ENCODE peak calls at places on chromosomes 3 and 15, in four cellular contexts. One of them, this sample, is unnamed.

GRCh38 chr3:171811913-171812321 is 1.6 kb upstream of the PLD1 start:
- DNase-seq in PC-3: peak; percentile 42
- DNase-seq in fibroblast of the aortic adventitia: peak; percentile 91
- DNase-seq in heart right ventricle: no peak
- DNase-seq in this sample: no peak

GRCh38 chr3:29668233-29668632 is 387.4 kb downstream of the RBMS3 start:
- DNase-seq in heart right ventricle: no peak
- DNase-seq in PC-3: peak; percentile 29
- DNase-seq in fibroblast of the aortic adventitia: no peak
- DNase-seq in this sample: no peak

GRCh38 chr3:127762077-127762786 is 60.1 kb downstream of the MGLL start:
- DNase-seq in PC-3: no peak
- DNase-seq in fibroblast of the aortic adventitia: no peak
- DNase-seq in heart right ventricle: no peak
- DNase-seq in this sample: no peak

GRCh38 chr15:40340038-40340739 is 550 bp downstream of the CCDC9B start:
- DNase-seq in PC-3: peak; percentile 52
- DNase-seq in heart right ventricle: peak; percentile 91
- DNase-seq in fibroblast of the aortic adventitia: peak; percentile 93
- DNase-seq in this sample: peak; percentile 61

GRCh38 chr15:72682772-72683171 is 3.2 kb downstream of the HIGD2B start:
- DNase-seq in fibroblast of the aortic adventitia: no peak
- DNase-seq in PC-3: no peak
- DNase-seq in heart right ventricle: no peak
- DNase-seq in this sample: no peak

GRCh38 chr15:88108991-88109390 is 147.5 kb downstream of the NTRK3 start:
- DNase-seq in heart right ventricle: no peak
- DNase-seq in PC-3: no peak
- DNase-seq in fibroblast of the aortic adventitia: no peak
- DNase-seq in this sample: no peak

GRCh38 chr3:69012111-69012835 is 1.2 kb downstream of the EOGT start:
- DNase-seq in heart right ventricle: peak; percentile 35
- DNase-seq in PC-3: no peak
- DNase-seq in fibroblast of the aortic adventitia: peak; percentile 62
- DNase-seq in this sample: peak; percentile 30

GRCh38 chr3:197750863-197751737 is 1.4 kb downstream of the FYTTD1 start:
- DNase-seq in PC-3: peak; percentile 29
- DNase-seq in fibroblast of the aortic adventitia: peak; percentile 62
- DNase-seq in heart right ventricle: peak; percentile 60
- DNase-seq in this sample: peak; percentile 17

GRCh38 chr3:145767909-145768308 is 393.1 kb downstream of the PLOD2 start:
- DNase-seq in PC-3: peak; percentile 23
- DNase-seq in heart right ventricle: no peak
- DNase-seq in fibroblast of the aortic adventitia: peak; percentile 22
- DNase-seq in this sample: no peak

GRCh38 chr3:148790841-148791240 is 36.8 kb upstream of the CPB1 start:
- DNase-seq in PC-3: no peak
- DNase-seq in heart right ventricle: no peak
- DNase-seq in fibroblast of the aortic adventitia: peak; percentile 44
- DNase-seq in this sample: no peak

GRCh38 chr15:71295242-71296031 is 180.2 kb downstream of the THSD4 start:
- DNase-seq in fibroblast of the aortic adventitia: peak; percentile 99
- DNase-seq in heart right ventricle: no peak
- DNase-seq in PC-3: peak; percentile 98
- DNase-seq in this sample: no peak

GRCh38 chr15:71294636-71295241 is 179.5 kb downstream of the THSD4 start:
- DNase-seq in PC-3: peak; percentile 97
- DNase-seq in fibroblast of the aortic adventitia: peak; percentile 97
- DNase-seq in heart right ventricle: no peak
- DNase-seq in this sample: no peak

GRCh38 chr15:71291723-71292122 is 176.5 kb downstream of the THSD4 start:
- DNase-seq in heart right ventricle: no peak
- DNase-seq in PC-3: no peak
- DNase-seq in fibroblast of the aortic adventitia: no peak
- DNase-seq in this sample: no peak

GRCh38 chr15:71294251-71294635 is 179.0 kb downstream of the THSD4 start:
- DNase-seq in heart right ventricle: no peak
- DNase-seq in PC-3: no peak
- DNase-seq in fibroblast of the aortic adventitia: peak; percentile 37
- DNase-seq in this sample: no peak

GRCh38 chr15:71296032-71296686 is 180.9 kb downstream of the THSD4 start:
- DNase-seq in fibroblast of the aortic adventitia: peak; percentile 92
- DNase-seq in PC-3: peak; percentile 94
- DNase-seq in heart right ventricle: no peak
- DNase-seq in this sample: no peak
- TF ChIP-seq CTCF in fibroblast of the aortic adventitia: no peak
- TF ChIP-seq CTCF in PC-3: no peak
- TF ChIP-seq CTCF in heart right ventricle: no peak
- TF ChIP-seq CTCF in this sample: no peak

GRCh38 chr3:47265725-47266480 is 16.7 kb downstream of the KIF9 start:
- DNase-seq in PC-3: no peak
- DNase-seq in fibroblast of the aortic adventitia: no peak
- DNase-seq in heart right ventricle: no peak
- DNase-seq in this sample: no peak

GRCh38 chr3:47267490-47267824 is 15.1 kb downstream of the KIF9 start:
- DNase-seq in fibroblast of the aortic adventitia: no peak
- DNase-seq in PC-3: no peak
- DNase-seq in heart right ventricle: no peak
- DNase-seq in this sample: no peak

GRCh38 chr3:47261301-47261700 is 21.3 kb downstream of the KIF9 start:
- DNase-seq in fibroblast of the aortic adventitia: peak; percentile 21
- DNase-seq in heart right ventricle: no peak
- DNase-seq in PC-3: peak; percentile 43
- DNase-seq in this sample: no peak

GRCh38 chr3:47265008-47265407 is 17.6 kb downstream of the KIF9 start:
- DNase-seq in heart right ventricle: no peak
- DNase-seq in PC-3: no peak
- DNase-seq in fibroblast of the aortic adventitia: no peak
- DNase-seq in this sample: no peak

GRCh38 chr3:47266709-47267489 is 15.7 kb downstream of the KIF9 start:
- DNase-seq in heart right ventricle: peak; percentile 77
- DNase-seq in fibroblast of the aortic adventitia: peak; percentile 96
- DNase-seq in PC-3: peak; percentile 92
- DNase-seq in this sample: no peak
- TF ChIP-seq CTCF in heart right ventricle: no peak
- TF ChIP-seq CTCF in fibroblast of the aortic adventitia: no peak
- TF ChIP-seq CTCF in PC-3: no peak
- TF ChIP-seq CTCF in this sample: no peak

GRCh38 chr15:50800715-50801114 is 35.2 kb upstream of the SPPL2A start:
- DNase-seq in PC-3: no peak
- DNase-seq in fibroblast of the aortic adventitia: no peak
- DNase-seq in heart right ventricle: no peak
- DNase-seq in this sample: no peak

GRCh38 chr15:50797926-50798325 is 32.4 kb upstream of the SPPL2A start:
- DNase-seq in heart right ventricle: no peak
- DNase-seq in PC-3: peak; percentile 73
- DNase-seq in fibroblast of the aortic adventitia: no peak
- DNase-seq in this sample: no peak

GRCh38 chr15:50798684-50799083 is 33.2 kb upstream of the SPPL2A start:
- DNase-seq in PC-3: peak; percentile 61
- DNase-seq in fibroblast of the aortic adventitia: no peak
- DNase-seq in heart right ventricle: no peak
- DNase-seq in this sample: no peak

GRCh38 chr15:50808728-50809127 is 43.2 kb upstream of the SPPL2A start:
- DNase-seq in PC-3: no peak
- DNase-seq in fibroblast of the aortic adventitia: no peak
- DNase-seq in heart right ventricle: no peak
- DNase-seq in this sample: no peak

DNA sequence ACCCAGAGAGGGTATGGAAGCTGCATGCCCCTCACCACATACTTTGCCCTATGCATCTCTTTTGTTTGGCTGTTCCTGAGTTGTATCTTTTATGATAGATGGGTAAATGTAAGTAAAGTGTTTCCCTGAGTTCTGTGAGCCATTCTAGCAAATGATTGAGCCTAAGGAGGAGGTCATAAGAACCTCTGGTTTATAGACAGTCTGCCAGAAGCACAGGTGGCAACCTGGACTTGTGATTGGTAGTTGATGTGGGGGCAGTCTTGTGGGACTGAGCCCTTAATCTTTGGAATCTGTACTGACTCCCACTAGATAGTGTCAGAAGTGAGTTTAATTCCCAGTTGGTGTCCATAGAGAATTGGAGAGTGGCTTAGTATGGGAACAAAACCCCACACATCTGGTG is 38.0 kb upstream of the SPPL2A start:
- DNase-seq in fibroblast of the aortic adventitia: no peak
- DNase-seq in heart right ventricle: no peak
- DNase-seq in PC-3: no peak
- DNase-seq in this sample: no peak
- TF ChIP-seq CTCF in fibroblast of the aortic adventitia: no peak
- TF ChIP-seq CTCF in heart right ventricle: no peak
- TF ChIP-seq CTCF in PC-3: no peak
- TF ChIP-seq CTCF in this sample: no peak

GRCh38 chr15:69225355-69226027 is 65.1 kb downstream of the GLCE start:
- DNase-seq in PC-3: peak; percentile 52
- DNase-seq in fibroblast of the aortic adventitia: peak; percentile 70
- DNase-seq in heart right ventricle: no peak
- DNase-seq in this sample: no peak

GRCh38 chr15:69224383-69224782 is 63.9 kb downstream of the GLCE start:
- DNase-seq in heart right ventricle: no peak
- DNase-seq in PC-3: no peak
- DNase-seq in fibroblast of the aortic adventitia: peak; percentile 8
- DNase-seq in this sample: no peak

GRCh38 chr15:69222002-69222474 is 61.6 kb downstream of the GLCE start:
- DNase-seq in fibroblast of the aortic adventitia: no peak
- DNase-seq in heart right ventricle: no peak
- DNase-seq in PC-3: no peak
- DNase-seq in this sample: no peak

GRCh38 chr15:69223083-69223813 is 62.8 kb downstream of the GLCE start:
- DNase-seq in heart right ventricle: no peak
- DNase-seq in fibroblast of the aortic adventitia: no peak
- DNase-seq in PC-3: no peak
- DNase-seq in this sample: no peak

DNA sequence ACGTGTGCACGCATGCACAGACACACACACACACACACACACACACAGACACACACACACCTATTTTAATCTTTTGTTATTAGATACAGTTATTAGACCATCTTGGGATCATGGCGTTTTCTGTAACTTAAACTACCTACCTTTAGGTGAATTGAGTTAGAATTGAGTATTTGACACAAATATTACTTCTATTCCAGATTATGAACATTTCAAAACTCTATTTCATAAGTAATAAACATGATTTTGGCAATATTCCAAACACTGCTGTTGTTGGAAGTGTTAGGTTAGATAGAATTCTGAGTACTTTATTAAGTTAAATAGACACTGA is 65.6 kb downstream of the GLCE start:
- DNase-seq in PC-3: no peak
- DNase-seq in heart right ventricle: no peak
- DNase-seq in fibroblast of the aortic adventitia: no peak
- DNase-seq in this sample: no peak
- TF ChIP-seq CTCF in PC-3: no peak
- TF ChIP-seq CTCF in heart right ventricle: no peak
- TF ChIP-seq CTCF in fibroblast of the aortic adventitia: no peak
- TF ChIP-seq CTCF in this sample: no peak

GRCh38 chr15:60551781-60552161 is 72.8 kb upstream of the ICE2 start:
- DNase-seq in heart right ventricle: no peak
- DNase-seq in PC-3: peak; percentile 52
- DNase-seq in fibroblast of the aortic adventitia: no peak
- DNase-seq in this sample: no peak
- TF ChIP-seq CTCF in heart right ventricle: no peak
- TF ChIP-seq CTCF in PC-3: peak; percentile 74
- TF ChIP-seq CTCF in fibroblast of the aortic adventitia: no peak
- TF ChIP-seq CTCF in this sample: no peak

GRCh38 chr3:115922681-115923347 is 299.5 kb downstream of the GAP43 start:
- DNase-seq in PC-3: peak; percentile 53
- DNase-seq in heart right ventricle: no peak
- DNase-seq in fibroblast of the aortic adventitia: peak; percentile 60
- DNase-seq in this sample: peak; percentile 15
- TF ChIP-seq CTCF in PC-3: peak; percentile 71
- TF ChIP-seq CTCF in heart right ventricle: no peak
- TF ChIP-seq CTCF in fibroblast of the aortic adventitia: peak; percentile 71
- TF ChIP-seq CTCF in this sample: peak; percentile 55

DNA sequence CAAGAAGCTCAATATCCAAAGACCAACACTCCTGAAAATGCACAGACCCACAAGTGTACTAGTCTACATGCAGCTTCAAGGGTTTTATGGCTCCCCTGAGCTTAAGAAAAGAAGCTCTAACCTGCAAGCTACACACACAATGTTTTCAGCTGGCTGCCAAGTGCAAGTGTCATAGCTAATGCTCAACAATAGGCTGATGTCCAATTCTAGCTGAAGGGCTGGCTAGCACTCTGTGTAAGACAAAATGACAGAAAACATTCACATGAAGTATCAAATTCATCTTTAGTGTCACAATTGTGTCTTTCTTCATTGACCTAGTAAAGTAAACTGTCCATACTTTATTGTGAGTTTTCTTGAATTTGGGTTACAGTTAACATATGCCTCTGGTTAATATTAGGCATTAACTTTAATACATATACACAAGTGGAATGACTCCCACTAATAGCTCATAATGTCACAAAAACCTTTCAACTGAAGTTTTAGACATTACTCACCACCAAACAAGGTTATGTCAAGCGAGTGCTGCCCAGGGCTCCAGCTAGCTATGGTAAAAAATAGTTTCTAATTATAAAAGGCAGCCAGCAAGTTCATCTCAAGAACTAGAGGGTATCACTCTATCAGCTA is 15.1 kb downstream of the ABI3BP start:
- DNase-seq in fibroblast of the aortic adventitia: peak; percentile 50
- DNase-seq in heart right ventricle: no peak
- DNase-seq in PC-3: no peak
- DNase-seq in this sample: no peak
- TF ChIP-seq CTCF in fibroblast of the aortic adventitia: no peak
- TF ChIP-seq CTCF in heart right ventricle: no peak
- TF ChIP-seq CTCF in PC-3: no peak
- TF ChIP-seq CTCF in this sample: no peak